ENCODE peak calls at places on chromosomes 5 and 9, in nine cellular contexts. B is astrocyte, T is fibroblast of mammary gland, E is fibroblast of lung, N is HCT116, Z is mammary epithelial cell, K is coronary artery, R is uterus, S is WTC11. J is an unnamed sample.

GRCh38 chr5:168047669-168048111 is 243.8 kb upstream of the WWC1 start:
- DNase-seq in B (peak), T (no peak), E (no peak), N (no peak), Z (no peak), K (no peak), R (no peak), S (peak), J (no peak)

GRCh38 chr5:25339541-25339940 is 694.8 kb upstream of the CDH10 start:
- DNase-seq in B (no peak), T (no peak), E (no peak), N (no peak), Z (no peak), K (no peak), R (no peak), S (no peak), J (no peak)

GRCh38 chr5:62168882-62169281 is 137.1 kb upstream of the KIF2A start:
- DNase-seq in B (no peak), T (no peak), E (no peak), N (no peak), Z (no peak), K (no peak), R (no peak), S (no peak), J (no peak)

GRCh38 chr9:130995399-130995941 is 13.5 kb upstream of the LAMC3 start:
- DNase-seq in B (peak), T (peak), E (peak), N (no peak), Z (no peak), K (no peak), R (no peak), S (no peak), J (no peak)

GRCh38 chr5:115685966-115686691 is 60.3 kb upstream of the TMED7 start:
- DNase-seq in B (peak), T (peak), E (peak), N (no peak), Z (no peak), K (no peak), R (peak), S (no peak), J (peak)

GRCh38 chr9:128420651-128421473 is at the start of gene CERCAM:
- DNase-seq in B (no peak), T (peak), E (no peak), N (no peak), Z (peak), K (no peak), R (peak), S (peak), J (no peak)

GRCh38 chr9:97502222-97502983 is 937 bp downstream of the TMOD1 start:
- DNase-seq in B (no peak), T (no peak), E (no peak), N (no peak), Z (no peak), K (no peak), R (peak), S (peak), J (no peak)

GRCh38 chr9:69044226-69045219 is 9.0 kb downstream of the FXN start:
- DNase-seq in B (peak), T (peak), E (peak), N (no peak), Z (peak), K (no peak), R (no peak), S (no peak), J (peak)

GRCh38 chr9:95273369-95274051 is 44.0 kb downstream of the FANCC start:
- DNase-seq in B (no peak), T (no peak), E (no peak), N (no peak), Z (no peak), K (no peak), R (no peak), S (no peak), J (no peak)

GRCh38 chr5:38725419-38725865 is 120.4 kb upstream of the OSMR start:
- DNase-seq in B (no peak), T (no peak), E (no peak), N (no peak), Z (no peak), K (no peak), R (no peak), S (no peak), J (no peak)

GRCh38 chr9:2469681-2470141 is 151.9 kb upstream of the VLDLR start:
- DNase-seq in B (no peak), T (peak), E (peak), N (no peak), Z (peak), K (no peak), R (peak), S (peak), J (no peak)

GRCh38 chr5:124025306-124025705 is 513.3 kb downstream of the CSNK1G3 start:
- DNase-seq in B (no peak), T (no peak), E (no peak), N (no peak), Z (no peak), K (no peak), R (no peak), S (no peak), J (no peak)

GRCh38 chr9:115415450-115415849 is 297.5 kb upstream of the TNC start:
- DNase-seq in B (no peak), T (no peak), E (no peak), N (no peak), Z (no peak), K (no peak), R (no peak), S (no peak), J (no peak)

GRCh38 chr5:97297063-97297715 is 114.1 kb upstream of the RIOK2 start:
- DNase-seq in B (peak), T (peak), E (peak), N (peak), Z (peak), K (no peak), R (no peak), S (peak), J (no peak)

GRCh38 chr5:113039229-113039628 is 62.6 kb downstream of the DCP2 start:
- DNase-seq in B (no peak), T (no peak), E (no peak), N (no peak), Z (no peak), K (no peak), R (no peak), S (no peak), J (no peak)

GRCh38 chr9:112846528-112847488 is 43.9 kb downstream of the SLC46A2 start:
- DNase-seq in B (peak), T (peak), E (peak), N (no peak), Z (no peak), K (no peak), R (no peak), S (peak), J (peak)

GRCh38 chr5:173062141-173062540 is 6.0 kb downstream of the CREBRF start:
- DNase-seq in B (no peak), T (no peak), E (no peak), N (no peak), Z (no peak), K (no peak), R (no peak), S (no peak), J (no peak)

GRCh38 chr5:143506881-143507552 is 103.5 kb upstream of the NR3C1 start:
- DNase-seq in B (peak), T (peak), E (peak), N (no peak), Z (peak), K (no peak), R (no peak), S (no peak), J (peak)

GRCh38 chr5:131328536-131329186 is 64.8 kb downstream of the CDC42SE2 start:
- DNase-seq in B (peak), T (peak), E (peak), N (peak), Z (peak), K (no peak), R (no peak), S (no peak), J (no peak)

GRCh38 chr9:137451976-137452760 is 7.0 kb downstream of the NSMF start:
- DNase-seq in B (no peak), T (no peak), E (no peak), N (no peak), Z (no peak), K (no peak), R (peak), S (peak), J (no peak)

GRCh38 chr5:82610686-82611085 is 332.5 kb upstream of the RPS23 start:
- DNase-seq in B (no peak), T (no peak), E (no peak), N (no peak), Z (no peak), K (no peak), R (no peak), S (no peak), J (no peak)

GRCh38 chr9:127049044-127049443 is 73.4 kb downstream of the ANGPTL2 start:
- DNase-seq in B (peak), T (peak), E (peak), N (no peak), Z (peak), K (no peak), R (peak), S (no peak), J (peak)

GRCh38 chr9:8188720-8189407 is 389.3 kb upstream of the DMAC1 start:
- DNase-seq in B (no peak), T (peak), E (peak), N (no peak), Z (no peak), K (no peak), R (no peak), S (no peak), J (no peak)

GRCh38 chr9:136686794-136687711 is at the start of gene AGPAT2:
- DNase-seq in B (peak), T (no peak), E (peak), N (peak), Z (peak), K (no peak), R (peak), S (peak), J (no peak)

GRCh38 chr5:115191439-115192031 is 21.8 kb upstream of the TRIM36 start:
- DNase-seq in B (no peak), T (no peak), E (no peak), N (no peak), Z (no peak), K (no peak), R (no peak), S (no peak), J (no peak)

GRCh38 chr9:115400801-115401200 is 282.8 kb upstream of the TNC start:
- DNase-seq in B (peak), T (peak), E (peak), N (no peak), Z (no peak), K (no peak), R (no peak), S (no peak), J (peak)

GRCh38 chr5:95728494-95729114 is 2.5 kb upstream of the RHOBTB3 start:
- DNase-seq in B (peak), T (no peak), E (no peak), N (no peak), Z (peak), K (no peak), R (no peak), S (no peak), J (no peak)

GRCh38 chr5:28561522-28561921 is 1523.1 kb upstream of the CDH9 start:
- DNase-seq in B (no peak), T (no peak), E (no peak), N (no peak), Z (no peak), K (no peak), R (no peak), S (no peak), J (no peak)

GRCh38 chr5:54630738-54631369 is 113.3 kb downstream of the SNX18 start:
- DNase-seq in B (peak), T (no peak), E (peak), N (no peak), Z (no peak), K (peak), R (no peak), S (no peak), J (no peak)

DNA sequence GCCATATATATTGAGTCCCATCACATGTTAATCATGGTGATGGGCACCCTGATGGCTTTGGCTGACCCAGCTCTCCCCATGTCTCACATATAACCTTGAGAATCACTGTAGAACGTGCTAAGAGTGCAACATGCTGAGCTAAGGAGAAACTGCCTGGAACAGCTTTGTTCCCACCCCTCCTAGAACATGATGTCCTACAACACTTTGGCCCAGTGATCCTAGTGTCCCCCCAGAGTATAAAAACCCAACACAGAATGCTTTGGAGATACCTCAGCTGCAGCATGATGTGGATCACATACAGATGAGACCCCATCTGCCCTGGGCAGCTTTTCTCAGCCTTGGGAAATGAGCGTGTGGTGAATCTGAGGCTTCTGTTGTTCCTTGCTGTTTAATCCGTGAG is 343.5 kb downstream of the NFIB start:
- DNase-seq in B (no peak), T (no peak), E (no peak), N (no peak), Z (no peak), K (no peak), R (no peak), S (no peak), J (no peak)
- TF ChIP-seq CTCF in B (no peak), T (no peak), E (no peak), N (no peak), Z (no peak), K (no peak), R (no peak), S (no peak), J (no peak)

GRCh38 chr9:89254058-89254772 is 56.8 kb upstream of the CKS2 start:
- DNase-seq in B (no peak), T (no peak), E (no peak), N (no peak), Z (no peak), K (no peak), R (no peak), S (no peak), J (no peak)
- TF ChIP-seq CTCF in B (no peak), T (no peak), E (no peak), N (no peak), Z (no peak), K (no peak), R (no peak), S (no peak), J (no peak)

GRCh38 chr9:16267336-16268036 is 603.0 kb downstream of the BNC2 start:
- DNase-seq in B (peak), T (peak), E (peak), N (no peak), Z (no peak), K (no peak), R (no peak), S (no peak), J (no peak)

GRCh38 chr9:16262467-16263261 is 607.8 kb downstream of the BNC2 start:
- DNase-seq in B (no peak), T (no peak), E (peak), N (no peak), Z (no peak), K (no peak), R (no peak), S (no peak), J (no peak)

GRCh38 chr9:16265671-16266070 is 604.8 kb downstream of the BNC2 start:
- DNase-seq in B (no peak), T (peak), E (no peak), N (no peak), Z (peak), K (no peak), R (no peak), S (no peak), J (no peak)

GRCh38 chr9:16268037-16269010 is 602.1 kb downstream of the BNC2 start:
- DNase-seq in B (no peak), T (peak), E (no peak), N (no peak), Z (no peak), K (no peak), R (no peak), S (no peak), J (no peak)

DNA sequence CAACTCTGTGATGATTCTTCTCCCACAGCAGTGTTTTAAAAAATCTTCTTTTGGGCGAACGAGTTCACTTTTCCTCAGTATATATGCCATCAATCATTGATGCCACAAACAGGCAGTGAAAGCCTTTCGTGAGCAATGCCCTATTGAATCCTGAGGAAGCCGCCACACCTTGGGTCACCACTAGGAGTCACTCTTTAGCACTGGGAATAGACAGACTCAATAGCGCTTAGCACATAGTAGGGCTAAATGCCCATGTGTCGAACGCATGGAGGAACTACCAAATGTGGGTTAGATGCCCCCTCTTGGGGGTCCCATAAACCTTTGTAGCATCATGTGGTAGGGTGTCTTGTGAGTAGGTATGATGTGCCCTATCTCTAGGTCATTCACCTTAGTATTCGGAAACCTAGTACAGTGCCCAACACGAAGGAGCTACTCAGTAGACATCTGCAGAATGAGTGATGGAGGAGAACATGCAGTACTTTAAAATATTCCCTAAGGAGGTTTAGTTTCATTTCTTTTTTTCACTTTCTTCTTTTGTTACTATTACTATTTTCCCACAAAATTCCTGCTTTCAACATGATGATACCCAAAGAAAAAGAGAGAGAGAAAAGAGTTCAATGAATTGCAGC is 603.7 kb downstream of the BNC2 start:
- DNase-seq in B (no peak), T (peak), E (no peak), N (no peak), Z (no peak), K (no peak), R (no peak), S (peak), J (no peak)
- TF ChIP-seq CTCF in B (peak), T (peak), E (peak), N (peak), Z (peak), K (no peak), R (no peak), S (peak), J (peak)

GRCh38 chr9:250625-251024 is 36.0 kb downstream of the DOCK8 start:
- DNase-seq in B (no peak), T (no peak), E (no peak), N (no peak), Z (no peak), K (no peak), R (no peak), S (no peak), J (no peak)
- TF ChIP-seq CTCF in B (no peak), T (no peak), E (no peak), N (no peak), Z (no peak), K (no peak), R (no peak), S (no peak), J (no peak)

GRCh38 chr9:108816037-108816436 is 39.7 kb downstream of the ACTL7B start:
- DNase-seq in B (no peak), T (no peak), E (no peak), N (no peak), Z (no peak), K (no peak), R (no peak), S (no peak), J (no peak)
- TF ChIP-seq CTCF in B (no peak), T (no peak), E (no peak), N (no peak), Z (no peak), K (no peak), R (no peak), S (no peak), J (no peak)

GRCh38 chr5:2701592-2701991 is 49.9 kb downstream of the IRX2 start:
- DNase-seq in B (no peak), T (no peak), E (no peak), N (no peak), Z (no peak), K (peak), R (no peak), S (peak), J (no peak)
- TF ChIP-seq CTCF in B (no peak), T (no peak), E (no peak), N (no peak), Z (no peak), K (no peak), R (no peak), S (peak), J (no peak)

GRCh38 chr5:171323806-171324632 is 15.0 kb downstream of the TLX3 start:
- DNase-seq in B (no peak), T (no peak), E (no peak), N (no peak), Z (no peak), K (no peak), R (no peak), S (no peak), J (no peak)
- TF ChIP-seq CTCF in B (no peak), T (no peak), E (no peak), N (no peak), Z (no peak), K (no peak), R (no peak), S (no peak), J (no peak)

DNA sequence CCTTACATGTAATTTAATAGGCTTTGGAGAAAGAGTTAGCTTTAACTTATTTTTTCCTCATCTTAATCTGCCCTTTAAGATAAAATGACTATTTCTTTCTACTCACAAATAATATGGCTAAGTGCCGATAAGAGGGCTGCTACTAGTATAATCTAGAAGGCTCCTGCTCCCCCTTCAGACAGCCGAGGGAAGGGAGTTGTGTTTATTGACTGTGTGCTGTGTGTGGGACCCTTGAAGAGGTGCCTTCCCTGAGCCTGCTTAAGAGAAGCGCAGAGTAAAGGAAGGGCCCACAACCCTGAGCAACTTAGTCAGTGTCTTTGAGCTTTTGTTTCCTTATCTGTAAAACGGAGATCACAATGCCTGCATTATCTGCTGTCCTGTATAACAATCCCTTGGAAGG is 28.1 kb upstream of the CKMT2 start:
- DNase-seq in B (no peak), T (no peak), E (no peak), N (no peak), Z (no peak), K (no peak), R (no peak), S (no peak), J (no peak)
- TF ChIP-seq CTCF in B (no peak), T (no peak), E (no peak), N (no peak), Z (no peak), K (no peak), R (no peak), S (no peak), J (no peak)

J was measured in AG09319.